ENCODE peak calls at places on chromosomes 7 and 10, in ten cellular contexts. One of them, this sample, is unnamed.

GRCh38 chr7:107372298-107372697 is 97.6 kb upstream of the GPR22 start:
- DNase-seq in Caco-2: no peak
- DNase-seq in CD4-positive, alpha-beta T cell: no peak
- DNase-seq in hepatic stellate cell: peak
- DNase-seq in activated T-cell treated with anti-CD3 and anti-CD28 coated beads, Interleukin-2, amount 50 U/mL, for 72 hours: no peak
- DNase-seq in spleen: no peak
- DNase-seq in NCI-H446 treated with DMSO at 0.1 percent for 48 hours: no peak
- DNase-seq in CD4-positive, alpha-beta memory T cell: no peak
- DNase-seq in NCI-H748 treated with DMSO at 0.1 percent for 48 hours: no peak
- DNase-seq in PC-9: no peak
- DNase-seq in this sample: no peak

GRCh38 chr7:158880973-158881372 is 24.6 kb downstream of the DYNC2I1 start:
- DNase-seq in CD4-positive, alpha-beta T cell: no peak
- DNase-seq in Caco-2: no peak
- DNase-seq in activated T-cell treated with anti-CD3 and anti-CD28 coated beads, Interleukin-2, amount 50 U/mL, for 72 hours: no peak
- DNase-seq in NCI-H748 treated with DMSO at 0.1 percent for 48 hours: no peak
- DNase-seq in hepatic stellate cell: no peak
- DNase-seq in NCI-H446 treated with DMSO at 0.1 percent for 48 hours: no peak
- DNase-seq in CD4-positive, alpha-beta memory T cell: no peak
- DNase-seq in PC-9: no peak
- DNase-seq in spleen: no peak
- DNase-seq in this sample: no peak

GRCh38 chr10:16606421-16606820 is 84.7 kb upstream of the C1QL3 start:
- DNase-seq in spleen: no peak
- DNase-seq in NCI-H446 treated with DMSO at 0.1 percent for 48 hours: no peak
- DNase-seq in NCI-H748 treated with DMSO at 0.1 percent for 48 hours: no peak
- DNase-seq in CD4-positive, alpha-beta memory T cell: no peak
- DNase-seq in hepatic stellate cell: no peak
- DNase-seq in CD4-positive, alpha-beta T cell: no peak
- DNase-seq in activated T-cell treated with anti-CD3 and anti-CD28 coated beads, Interleukin-2, amount 50 U/mL, for 72 hours: no peak
- DNase-seq in PC-9: no peak
- DNase-seq in Caco-2: no peak
- DNase-seq in this sample: no peak

GRCh38 chr10:95640891-95641315 is 15.6 kb downstream of the ALDH18A1 start:
- DNase-seq in PC-9: no peak
- DNase-seq in hepatic stellate cell: no peak
- DNase-seq in NCI-H748 treated with DMSO at 0.1 percent for 48 hours: no peak
- DNase-seq in NCI-H446 treated with DMSO at 0.1 percent for 48 hours: no peak
- DNase-seq in activated T-cell treated with anti-CD3 and anti-CD28 coated beads, Interleukin-2, amount 50 U/mL, for 72 hours: no peak
- DNase-seq in spleen: no peak
- DNase-seq in CD4-positive, alpha-beta T cell: no peak
- DNase-seq in Caco-2: peak
- DNase-seq in CD4-positive, alpha-beta memory T cell: no peak
- DNase-seq in this sample: no peak

GRCh38 chr10:57983226-57983870 is 284.3 kb downstream of the IPMK start:
- DNase-seq in CD4-positive, alpha-beta T cell: no peak
- DNase-seq in CD4-positive, alpha-beta memory T cell: no peak
- DNase-seq in spleen: no peak
- DNase-seq in NCI-H748 treated with DMSO at 0.1 percent for 48 hours: no peak
- DNase-seq in hepatic stellate cell: no peak
- DNase-seq in NCI-H446 treated with DMSO at 0.1 percent for 48 hours: no peak
- DNase-seq in Caco-2: no peak
- DNase-seq in PC-9: no peak
- DNase-seq in activated T-cell treated with anti-CD3 and anti-CD28 coated beads, Interleukin-2, amount 50 U/mL, for 72 hours: no peak
- DNase-seq in this sample: no peak

GRCh38 chr10:1406172-1406975 is 331.0 kb downstream of the ADARB2 start:
- DNase-seq in PC-9: no peak
- DNase-seq in CD4-positive, alpha-beta T cell: no peak
- DNase-seq in NCI-H446 treated with DMSO at 0.1 percent for 48 hours: no peak
- DNase-seq in CD4-positive, alpha-beta memory T cell: no peak
- DNase-seq in NCI-H748 treated with DMSO at 0.1 percent for 48 hours: no peak
- DNase-seq in spleen: peak
- DNase-seq in Caco-2: no peak
- DNase-seq in activated T-cell treated with anti-CD3 and anti-CD28 coated beads, Interleukin-2, amount 50 U/mL, for 72 hours: no peak
- DNase-seq in hepatic stellate cell: no peak
- DNase-seq in this sample: no peak

GRCh38 chr10:76177945-76178344 is 746.5 kb downstream of the LRMDA start:
- DNase-seq in CD4-positive, alpha-beta memory T cell: no peak
- DNase-seq in CD4-positive, alpha-beta T cell: no peak
- DNase-seq in Caco-2: no peak
- DNase-seq in hepatic stellate cell: no peak
- DNase-seq in activated T-cell treated with anti-CD3 and anti-CD28 coated beads, Interleukin-2, amount 50 U/mL, for 72 hours: no peak
- DNase-seq in spleen: no peak
- DNase-seq in PC-9: no peak
- DNase-seq in NCI-H748 treated with DMSO at 0.1 percent for 48 hours: no peak
- DNase-seq in NCI-H446 treated with DMSO at 0.1 percent for 48 hours: no peak
- DNase-seq in this sample: no peak

GRCh38 chr7:87935373-87935706 is 1.3 kb downstream of the ADAM22 start:
- DNase-seq in hepatic stellate cell: no peak
- DNase-seq in NCI-H748 treated with DMSO at 0.1 percent for 48 hours: no peak
- DNase-seq in CD4-positive, alpha-beta T cell: no peak
- DNase-seq in NCI-H446 treated with DMSO at 0.1 percent for 48 hours: no peak
- DNase-seq in CD4-positive, alpha-beta memory T cell: no peak
- DNase-seq in spleen: no peak
- DNase-seq in activated T-cell treated with anti-CD3 and anti-CD28 coated beads, Interleukin-2, amount 50 U/mL, for 72 hours: no peak
- DNase-seq in PC-9: no peak
- DNase-seq in Caco-2: peak
- DNase-seq in this sample: no peak

GRCh38 chr7:98133621-98134266 is 27.1 kb downstream of the LMTK2 start:
- DNase-seq in NCI-H446 treated with DMSO at 0.1 percent for 48 hours: no peak
- DNase-seq in Caco-2: no peak
- DNase-seq in PC-9: peak
- DNase-seq in hepatic stellate cell: no peak
- DNase-seq in CD4-positive, alpha-beta T cell: no peak
- DNase-seq in spleen: no peak
- DNase-seq in NCI-H748 treated with DMSO at 0.1 percent for 48 hours: no peak
- DNase-seq in CD4-positive, alpha-beta memory T cell: no peak
- DNase-seq in activated T-cell treated with anti-CD3 and anti-CD28 coated beads, Interleukin-2, amount 50 U/mL, for 72 hours: no peak
- DNase-seq in this sample: no peak

GRCh38 chr7:150965273-150965830 is 12.8 kb downstream of the KCNH2 start:
- DNase-seq in Caco-2: no peak
- DNase-seq in NCI-H446 treated with DMSO at 0.1 percent for 48 hours: no peak
- DNase-seq in spleen: no peak
- DNase-seq in NCI-H748 treated with DMSO at 0.1 percent for 48 hours: no peak
- DNase-seq in CD4-positive, alpha-beta T cell: no peak
- DNase-seq in activated T-cell treated with anti-CD3 and anti-CD28 coated beads, Interleukin-2, amount 50 U/mL, for 72 hours: no peak
- DNase-seq in CD4-positive, alpha-beta memory T cell: no peak
- DNase-seq in hepatic stellate cell: no peak
- DNase-seq in PC-9: peak
- DNase-seq in this sample: no peak

GRCh38 chr7:2725178-2726105 is 37.4 kb downstream of the AMZ1 start:
- DNase-seq in NCI-H446 treated with DMSO at 0.1 percent for 48 hours: no peak
- DNase-seq in spleen: peak
- DNase-seq in NCI-H748 treated with DMSO at 0.1 percent for 48 hours: no peak
- DNase-seq in CD4-positive, alpha-beta memory T cell: no peak
- DNase-seq in PC-9: no peak
- DNase-seq in Caco-2: no peak
- DNase-seq in hepatic stellate cell: no peak
- DNase-seq in CD4-positive, alpha-beta T cell: no peak
- DNase-seq in activated T-cell treated with anti-CD3 and anti-CD28 coated beads, Interleukin-2, amount 50 U/mL, for 72 hours: no peak
- DNase-seq in this sample: no peak

GRCh38 chr7:155395176-155395797 is 62.6 kb upstream of the EN2 start:
- DNase-seq in NCI-H446 treated with DMSO at 0.1 percent for 48 hours: no peak
- DNase-seq in spleen: peak
- DNase-seq in CD4-positive, alpha-beta T cell: no peak
- DNase-seq in activated T-cell treated with anti-CD3 and anti-CD28 coated beads, Interleukin-2, amount 50 U/mL, for 72 hours: no peak
- DNase-seq in NCI-H748 treated with DMSO at 0.1 percent for 48 hours: no peak
- DNase-seq in Caco-2: no peak
- DNase-seq in PC-9: no peak
- DNase-seq in hepatic stellate cell: no peak
- DNase-seq in CD4-positive, alpha-beta memory T cell: no peak
- DNase-seq in this sample: no peak

GRCh38 chr7:18638594-18639452 is 143.3 kb downstream of the HDAC9 start:
- DNase-seq in PC-9: no peak
- DNase-seq in Caco-2: no peak
- DNase-seq in CD4-positive, alpha-beta memory T cell: peak
- DNase-seq in NCI-H748 treated with DMSO at 0.1 percent for 48 hours: no peak
- DNase-seq in NCI-H446 treated with DMSO at 0.1 percent for 48 hours: peak
- DNase-seq in spleen: no peak
- DNase-seq in hepatic stellate cell: peak
- DNase-seq in CD4-positive, alpha-beta T cell: no peak
- DNase-seq in activated T-cell treated with anti-CD3 and anti-CD28 coated beads, Interleukin-2, amount 50 U/mL, for 72 hours: peak
- DNase-seq in this sample: no peak

GRCh38 chr7:129924602-129925001 is 28.2 kb downstream of the UBE2H start:
- DNase-seq in Caco-2: no peak
- DNase-seq in CD4-positive, alpha-beta memory T cell: no peak
- DNase-seq in activated T-cell treated with anti-CD3 and anti-CD28 coated beads, Interleukin-2, amount 50 U/mL, for 72 hours: no peak
- DNase-seq in CD4-positive, alpha-beta T cell: no peak
- DNase-seq in NCI-H748 treated with DMSO at 0.1 percent for 48 hours: no peak
- DNase-seq in NCI-H446 treated with DMSO at 0.1 percent for 48 hours: no peak
- DNase-seq in PC-9: no peak
- DNase-seq in spleen: no peak
- DNase-seq in hepatic stellate cell: no peak
- DNase-seq in this sample: no peak

GRCh38 chr7:122762071-122762470 is 59.3 kb upstream of the RNF148 start:
- DNase-seq in spleen: no peak
- DNase-seq in hepatic stellate cell: no peak
- DNase-seq in PC-9: no peak
- DNase-seq in CD4-positive, alpha-beta T cell: no peak
- DNase-seq in activated T-cell treated with anti-CD3 and anti-CD28 coated beads, Interleukin-2, amount 50 U/mL, for 72 hours: no peak
- DNase-seq in CD4-positive, alpha-beta memory T cell: no peak
- DNase-seq in NCI-H748 treated with DMSO at 0.1 percent for 48 hours: no peak
- DNase-seq in NCI-H446 treated with DMSO at 0.1 percent for 48 hours: no peak
- DNase-seq in Caco-2: no peak
- DNase-seq in this sample: no peak

GRCh38 chr7:22726345-22726848 is 603 bp upstream of the IL6 start:
- DNase-seq in CD4-positive, alpha-beta T cell: peak
- DNase-seq in hepatic stellate cell: peak
- DNase-seq in PC-9: peak
- DNase-seq in spleen: peak
- DNase-seq in CD4-positive, alpha-beta memory T cell: peak
- DNase-seq in NCI-H446 treated with DMSO at 0.1 percent for 48 hours: no peak
- DNase-seq in activated T-cell treated with anti-CD3 and anti-CD28 coated beads, Interleukin-2, amount 50 U/mL, for 72 hours: peak
- DNase-seq in Caco-2: peak
- DNase-seq in NCI-H748 treated with DMSO at 0.1 percent for 48 hours: peak
- DNase-seq in this sample: no peak

GRCh38 chr10:123635745-123636144 is 30.4 kb upstream of the GPR26 start:
- DNase-seq in hepatic stellate cell: no peak
- DNase-seq in activated T-cell treated with anti-CD3 and anti-CD28 coated beads, Interleukin-2, amount 50 U/mL, for 72 hours: no peak
- DNase-seq in NCI-H446 treated with DMSO at 0.1 percent for 48 hours: no peak
- DNase-seq in CD4-positive, alpha-beta T cell: no peak
- DNase-seq in PC-9: no peak
- DNase-seq in NCI-H748 treated with DMSO at 0.1 percent for 48 hours: no peak
- DNase-seq in spleen: no peak
- DNase-seq in CD4-positive, alpha-beta memory T cell: no peak
- DNase-seq in Caco-2: no peak
- DNase-seq in this sample: no peak

GRCh38 chr10:105952153-105952552 is 1212.4 kb downstream of the SORCS1 start:
- DNase-seq in hepatic stellate cell: no peak
- DNase-seq in NCI-H748 treated with DMSO at 0.1 percent for 48 hours: peak
- DNase-seq in NCI-H446 treated with DMSO at 0.1 percent for 48 hours: no peak
- DNase-seq in PC-9: no peak
- DNase-seq in Caco-2: peak
- DNase-seq in CD4-positive, alpha-beta T cell: no peak
- DNase-seq in CD4-positive, alpha-beta memory T cell: no peak
- DNase-seq in spleen: no peak
- DNase-seq in activated T-cell treated with anti-CD3 and anti-CD28 coated beads, Interleukin-2, amount 50 U/mL, for 72 hours: no peak
- DNase-seq in this sample: peak

GRCh38 chr10:129120441-129120840 is 346.6 kb upstream of the MGMT start:
- DNase-seq in hepatic stellate cell: no peak
- DNase-seq in NCI-H748 treated with DMSO at 0.1 percent for 48 hours: no peak
- DNase-seq in activated T-cell treated with anti-CD3 and anti-CD28 coated beads, Interleukin-2, amount 50 U/mL, for 72 hours: no peak
- DNase-seq in Caco-2: no peak
- DNase-seq in spleen: no peak
- DNase-seq in NCI-H446 treated with DMSO at 0.1 percent for 48 hours: no peak
- DNase-seq in PC-9: no peak
- DNase-seq in CD4-positive, alpha-beta T cell: no peak
- DNase-seq in CD4-positive, alpha-beta memory T cell: no peak
- DNase-seq in this sample: no peak

GRCh38 chr7:85229544-85229943 is 42.7 kb upstream of the SEMA3D start:
- DNase-seq in spleen: no peak
- DNase-seq in activated T-cell treated with anti-CD3 and anti-CD28 coated beads, Interleukin-2, amount 50 U/mL, for 72 hours: no peak
- DNase-seq in NCI-H446 treated with DMSO at 0.1 percent for 48 hours: no peak
- DNase-seq in Caco-2: no peak
- DNase-seq in CD4-positive, alpha-beta memory T cell: no peak
- DNase-seq in PC-9: no peak
- DNase-seq in CD4-positive, alpha-beta T cell: no peak
- DNase-seq in NCI-H748 treated with DMSO at 0.1 percent for 48 hours: no peak
- DNase-seq in hepatic stellate cell: no peak
- DNase-seq in this sample: no peak

GRCh38 chr10:72261323-72262018 is 12.3 kb upstream of the DDIT4 start:
- DNase-seq in NCI-H446 treated with DMSO at 0.1 percent for 48 hours: no peak
- DNase-seq in hepatic stellate cell: no peak
- DNase-seq in PC-9: peak
- DNase-seq in Caco-2: peak
- DNase-seq in spleen: no peak
- DNase-seq in CD4-positive, alpha-beta memory T cell: peak
- DNase-seq in activated T-cell treated with anti-CD3 and anti-CD28 coated beads, Interleukin-2, amount 50 U/mL, for 72 hours: peak
- DNase-seq in CD4-positive, alpha-beta T cell: no peak
- DNase-seq in NCI-H748 treated with DMSO at 0.1 percent for 48 hours: no peak
- DNase-seq in this sample: no peak

GRCh38 chr10:102150970-102151773 is 1.0 kb upstream of the NOLC1 start:
- DNase-seq in Caco-2: peak
- DNase-seq in activated T-cell treated with anti-CD3 and anti-CD28 coated beads, Interleukin-2, amount 50 U/mL, for 72 hours: no peak
- DNase-seq in hepatic stellate cell: peak
- DNase-seq in spleen: peak
- DNase-seq in NCI-H748 treated with DMSO at 0.1 percent for 48 hours: no peak
- DNase-seq in CD4-positive, alpha-beta T cell: no peak
- DNase-seq in CD4-positive, alpha-beta memory T cell: no peak
- DNase-seq in PC-9: no peak
- DNase-seq in NCI-H446 treated with DMSO at 0.1 percent for 48 hours: no peak
- DNase-seq in this sample: no peak

GRCh38 chr7:126940723-126941307 is 311.9 kb downstream of the GRM8 start:
- DNase-seq in NCI-H748 treated with DMSO at 0.1 percent for 48 hours: no peak
- DNase-seq in Caco-2: no peak
- DNase-seq in CD4-positive, alpha-beta memory T cell: no peak
- DNase-seq in NCI-H446 treated with DMSO at 0.1 percent for 48 hours: no peak
- DNase-seq in spleen: no peak
- DNase-seq in PC-9: no peak
- DNase-seq in hepatic stellate cell: no peak
- DNase-seq in CD4-positive, alpha-beta T cell: no peak
- DNase-seq in activated T-cell treated with anti-CD3 and anti-CD28 coated beads, Interleukin-2, amount 50 U/mL, for 72 hours: no peak
- DNase-seq in this sample: no peak

GRCh38 chr10:107552963-107553362 is 388.5 kb upstream of the SORCS1 start:
- DNase-seq in PC-9: no peak
- DNase-seq in Caco-2: no peak
- DNase-seq in spleen: no peak
- DNase-seq in CD4-positive, alpha-beta T cell: no peak
- DNase-seq in NCI-H446 treated with DMSO at 0.1 percent for 48 hours: no peak
- DNase-seq in activated T-cell treated with anti-CD3 and anti-CD28 coated beads, Interleukin-2, amount 50 U/mL, for 72 hours: no peak
- DNase-seq in CD4-positive, alpha-beta memory T cell: no peak
- DNase-seq in NCI-H748 treated with DMSO at 0.1 percent for 48 hours: no peak
- DNase-seq in hepatic stellate cell: no peak
- DNase-seq in this sample: no peak

GRCh38 chr7:84792232-84792882 is 394.5 kb downstream of the SEMA3D start:
- DNase-seq in CD4-positive, alpha-beta T cell: no peak
- DNase-seq in PC-9: no peak
- DNase-seq in Caco-2: no peak
- DNase-seq in activated T-cell treated with anti-CD3 and anti-CD28 coated beads, Interleukin-2, amount 50 U/mL, for 72 hours: no peak
- DNase-seq in spleen: no peak
- DNase-seq in NCI-H748 treated with DMSO at 0.1 percent for 48 hours: no peak
- DNase-seq in CD4-positive, alpha-beta memory T cell: no peak
- DNase-seq in hepatic stellate cell: no peak
- DNase-seq in NCI-H446 treated with DMSO at 0.1 percent for 48 hours: no peak
- DNase-seq in this sample: no peak

GRCh38 chr7:2663121-2663886 is 24.7 kb upstream of the AMZ1 start:
- DNase-seq in CD4-positive, alpha-beta T cell: no peak
- DNase-seq in PC-9: no peak
- DNase-seq in hepatic stellate cell: no peak
- DNase-seq in activated T-cell treated with anti-CD3 and anti-CD28 coated beads, Interleukin-2, amount 50 U/mL, for 72 hours: no peak
- DNase-seq in NCI-H446 treated with DMSO at 0.1 percent for 48 hours: no peak
- DNase-seq in spleen: peak
- DNase-seq in Caco-2: no peak
- DNase-seq in NCI-H748 treated with DMSO at 0.1 percent for 48 hours: no peak
- DNase-seq in CD4-positive, alpha-beta memory T cell: no peak
- DNase-seq in this sample: no peak

GRCh38 chr10:87844837-87845623 is 18.3 kb downstream of the KLLN start:
- DNase-seq in activated T-cell treated with anti-CD3 and anti-CD28 coated beads, Interleukin-2, amount 50 U/mL, for 72 hours: peak
- DNase-seq in CD4-positive, alpha-beta memory T cell: no peak
- DNase-seq in NCI-H748 treated with DMSO at 0.1 percent for 48 hours: no peak
- DNase-seq in hepatic stellate cell: no peak
- DNase-seq in CD4-positive, alpha-beta T cell: no peak
- DNase-seq in spleen: no peak
- DNase-seq in NCI-H446 treated with DMSO at 0.1 percent for 48 hours: no peak
- DNase-seq in PC-9: no peak
- DNase-seq in Caco-2: no peak
- DNase-seq in this sample: no peak

GRCh38 chr10:119393845-119394244 is 148.7 kb downstream of the RGS10 start:
- DNase-seq in CD4-positive, alpha-beta T cell: no peak
- DNase-seq in activated T-cell treated with anti-CD3 and anti-CD28 coated beads, Interleukin-2, amount 50 U/mL, for 72 hours: no peak
- DNase-seq in spleen: no peak
- DNase-seq in NCI-H446 treated with DMSO at 0.1 percent for 48 hours: no peak
- DNase-seq in hepatic stellate cell: no peak
- DNase-seq in PC-9: no peak
- DNase-seq in NCI-H748 treated with DMSO at 0.1 percent for 48 hours: no peak
- DNase-seq in Caco-2: no peak
- DNase-seq in CD4-positive, alpha-beta memory T cell: no peak
- DNase-seq in this sample: no peak

This sample was measured in progenitor cell of endocrine pancreas.